ENCODE peak calls at places on chromosomes 3 and 15, in ten cellular contexts. E is lower lobe of right lung, S is foreskin keratinocyte, C is HFF-Myc, F is tibial artery, Q is ovary, N is fibroblast of the aortic adventitia, A is OCI-LY7, I is left ventricle myocardium inferior, Y is GM12878. H is an unnamed sample.

GRCh38 chr15:58453931-58454793 is 22.4 kb downstream of the LIPC start:
- DNase-seq in Y (no peak), F (no peak), N (no peak), S (no peak), A (no peak), C (no peak), Q (no peak), E (no peak), I (no peak), H (peak; percentile 44)

GRCh38 chr15:69080203-69080957 is 65.9 kb downstream of the NOX5 start:
- DNase-seq in Q (no peak), I (no peak), N (no peak), A (no peak), Y (no peak), F (no peak), S (no peak), C (no peak), E (no peak), H (no peak)

GRCh38 chr3:169623971-169624370 is 39.5 kb downstream of the MECOM start:
- DNase-seq in Q (no peak), I (no peak), C (no peak), F (no peak), A (no peak), S (no peak), E (no peak), Y (no peak), N (no peak), H (no peak)

GRCh38 chr3:11638669-11639402 is 4.9 kb downstream of the VGLL4 start:
- DNase-seq in C (no peak), S (no peak), I (no peak), N (peak; percentile 41), Y (no peak), E (no peak), F (no peak), Q (no peak), A (no peak), H (no peak)

GRCh38 chr3:37945803-37946530 is 44.6 kb upstream of the VILL start:
- DNase-seq in F (no peak), A (no peak), C (peak; percentile 74), I (no peak), Q (no peak), N (peak; percentile 91), Y (no peak), E (no peak), S (peak; percentile 99), H (no peak)

GRCh38 chr3:46659285-46659684 is 34.2 kb downstream of the ALS2CL start:
- DNase-seq in E (no peak), C (no peak), N (no peak), S (no peak), F (no peak), I (no peak), Q (no peak), A (no peak), Y (no peak), H (no peak)

GRCh38 chr15:62248277-62248974 is 83.3 kb upstream of the C2CD4B start:
- DNase-seq in F (no peak), Q (no peak), I (no peak), N (no peak), Y (no peak), S (peak; percentile 82), E (no peak), A (no peak), C (no peak), H (no peak)

GRCh38 chr15:70061696-70062270 is 35.9 kb downstream of the TLE3 start:
- DNase-seq in I (no peak), F (no peak), S (no peak), A (no peak), E (no peak), C (no peak), Q (no peak), Y (no peak), N (no peak), H (no peak)

GRCh38 chr15:66488525-66488924 is 9.0 kb downstream of the SNAPC5 start:
- DNase-seq in Q (no peak), Y (no peak), C (no peak), F (no peak), A (no peak), E (no peak), N (no peak), S (no peak), I (no peak), H (no peak)

GRCh38 chr3:141191097-141191749 is 40.4 kb upstream of the PXYLP1 start:
- DNase-seq in S (peak; percentile 20), F (no peak), A (no peak), Q (no peak), Y (no peak), E (no peak), I (no peak), C (no peak), N (no peak), H (no peak)

GRCh38 chr3:10551821-10552630 is 46.6 kb upstream of the ATP2B2 start:
- DNase-seq in I (no peak), F (peak; percentile 59), A (no peak), N (no peak), Q (no peak), E (peak; percentile 87), C (no peak), S (peak; percentile 16), Y (no peak), H (no peak)

GRCh38 chr3:98325055-98325454 is 28.6 kb upstream of the OR5K4 start:
- DNase-seq in F (no peak), N (no peak), S (no peak), C (no peak), I (no peak), Q (no peak), A (no peak), Y (no peak), E (peak; percentile 42), H (no peak)

GRCh38 chr3:171712168-171712938 is 97.9 kb downstream of the PLD1 start:
- DNase-seq in F (no peak), I (no peak), N (peak; percentile 57), Q (no peak), S (peak; percentile 60), A (no peak), E (no peak), C (peak; percentile 32), Y (no peak), H (no peak)

GRCh38 chr3:184361532-184361931 is at the start of the genes CLCN2 and POLR2H:
- DNase-seq in E (peak; percentile 61), F (peak; percentile 37), A (peak; percentile 75), S (no peak), N (peak; percentile 26), C (no peak), I (peak; percentile 54), Q (peak; percentile 85), Y (no peak), H (peak; percentile 87)

GRCh38 chr15:75902129-75902557 is 1.5 kb upstream of the FBXO22 start:
- DNase-seq in F (no peak), A (no peak), N (no peak), S (no peak), E (no peak), I (no peak), C (no peak), Q (no peak), Y (no peak), H (no peak)

GRCh38 chr3:172065534-172065933 is 26.2 kb downstream of the FNDC3B start:
- DNase-seq in S (no peak), A (no peak), I (no peak), Y (no peak), Q (no peak), C (peak; percentile 58), F (no peak), E (no peak), N (peak; percentile 87), H (no peak)

DNA sequence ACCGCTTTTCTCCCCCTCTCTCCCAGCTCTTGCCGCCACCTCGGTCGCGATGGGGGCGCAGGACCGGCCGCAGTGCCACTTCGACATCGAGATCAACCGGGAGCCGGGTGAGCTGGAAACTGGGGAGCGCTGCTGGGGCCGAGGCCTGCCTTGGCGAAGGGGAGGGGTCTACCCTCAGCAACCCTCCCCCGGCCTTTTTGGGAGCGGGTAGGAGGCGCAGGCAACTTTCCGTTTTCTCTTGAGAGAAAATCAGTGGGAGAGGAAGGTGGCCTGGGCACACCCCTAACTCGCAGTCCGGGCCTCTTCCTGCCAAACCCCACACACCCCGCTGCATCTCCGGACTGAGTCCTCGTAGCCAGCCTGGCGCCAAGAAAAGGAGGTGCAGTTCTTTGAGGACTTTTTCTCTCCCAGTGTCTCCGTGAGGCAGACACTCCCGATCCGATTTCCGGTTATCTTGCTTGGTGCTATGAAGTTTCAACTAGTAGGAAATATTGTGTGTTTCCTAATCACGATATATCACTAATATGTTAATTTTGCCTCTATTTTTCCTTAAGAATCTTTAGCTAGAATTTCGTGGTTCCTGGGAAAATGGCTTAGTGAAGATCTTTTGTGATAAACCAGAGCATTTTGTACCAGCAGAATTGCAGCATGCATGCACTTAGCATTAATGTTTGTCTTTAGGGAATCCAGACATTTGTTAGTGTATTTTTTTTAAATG is 631 bp downstream of the NKTR start:
- DNase-seq in A (peak; percentile 68), S (no peak), I (peak; percentile 72), Q (no peak), Y (no peak), F (peak; percentile 74), C (peak; percentile 16), N (peak; percentile 60), E (peak; percentile 75), H (no peak)
- TF ChIP-seq CTCF in A (no peak), S (peak; percentile 27), I (no peak), Q (peak; percentile 27), Y (no peak), F (peak; percentile 12), C (no peak), N (peak; percentile 17), E (peak; percentile 16), H (no peak)

DNA sequence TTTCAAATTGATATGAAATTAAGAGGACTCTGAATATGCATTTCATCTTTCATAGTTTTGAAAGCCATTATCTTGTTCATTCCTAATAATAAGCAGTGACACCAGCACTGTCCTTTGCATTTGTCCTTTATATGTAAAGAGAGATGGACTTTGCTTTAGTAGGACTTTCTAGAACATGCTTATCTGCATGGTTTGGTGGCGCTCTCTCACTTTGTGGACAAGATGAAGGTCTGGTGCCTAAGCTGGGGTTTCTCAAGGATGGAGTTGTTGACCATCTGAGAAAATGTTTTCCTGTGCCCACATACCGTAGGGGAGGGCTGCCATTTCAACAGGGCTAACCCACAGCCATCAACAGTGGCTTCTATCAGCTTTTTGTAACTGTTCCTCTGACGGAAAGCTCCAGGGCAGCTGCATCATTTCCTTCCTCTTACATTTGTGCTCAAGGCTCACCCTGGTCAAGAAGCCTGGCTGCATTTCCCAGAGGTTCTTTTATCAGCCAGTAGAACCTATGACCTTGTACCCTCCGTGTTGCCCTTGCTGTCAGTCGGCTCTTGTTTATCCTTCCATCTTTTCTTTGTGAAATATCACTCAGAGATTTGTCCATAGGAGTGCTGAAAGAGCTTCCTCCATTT is 44.5 kb downstream of the ABHD2 start:
- DNase-seq in E (no peak), Q (no peak), Y (no peak), F (peak; percentile 60), N (no peak), I (no peak), C (no peak), S (no peak), A (no peak), H (no peak)
- TF ChIP-seq CTCF in E (no peak), Q (no peak), Y (no peak), F (no peak), N (no peak), I (no peak), C (no peak), S (no peak), A (no peak), H (no peak)

GRCh38 chr3:191388823-191389222 is 58.5 kb upstream of the UTS2B start:
- DNase-seq in Y (no peak), A (peak; percentile 17), F (no peak), E (no peak), Q (no peak), C (no peak), I (no peak), N (peak; percentile 55), S (no peak), H (no peak)
- TF ChIP-seq CTCF in Y (peak; percentile 38), A (peak; percentile 70), F (peak; percentile 20), E (peak; percentile 21), Q (no peak), C (peak; percentile 4), I (peak; percentile 50), N (peak; percentile 44), S (peak; percentile 48), H (no peak)

GRCh38 chr15:42796955-42797779 is 60.2 kb upstream of the CDAN1 start:
- DNase-seq in A (no peak), E (no peak), C (no peak), S (no peak), Q (no peak), Y (no peak), F (no peak), I (no peak), N (peak; percentile 49), H (no peak)
- TF ChIP-seq CTCF in A (peak; percentile 36), E (no peak), C (peak; percentile 6), S (peak; percentile 59), Q (no peak), Y (no peak), F (no peak), I (no peak), N (peak; percentile 13), H (no peak)

H was measured in GM20000.